ENCODE peak calls at places on chromosomes 6 and 20, in six cellular contexts. G is WTC11, S is A549, C is IMR-90, Q is GM12878, A is SK-N-SH. I is an unnamed sample.

GRCh38 chr20:63946986-63947637 is 9.1 kb downstream of the UCKL1 start:
- DNase-seq in G (no peak), S (no peak), C (no peak), Q (no peak), A (no peak), I (no peak)

GRCh38 chr6:9761220-9761619 is 653.7 kb downstream of the TFAP2A start:
- DNase-seq in G (no peak), S (no peak), C (peak; percentile 9), Q (no peak), A (no peak), I (no peak)

GRCh38 chr6:131721161-131721560 is 10.3 kb upstream of the CTAGE9 start:
- DNase-seq in G (no peak), S (no peak), C (no peak), Q (no peak), A (no peak), I (no peak)

GRCh38 chr20:33825340-33826269 is 14.5 kb downstream of the CHMP4B start:
- DNase-seq in G (no peak), S (no peak), C (no peak), Q (no peak), A (no peak), I (no peak)

GRCh38 chr6:167512926-167513325 is 188.0 kb downstream of the TTLL2 start:
- DNase-seq in G (no peak), S (no peak), C (no peak), Q (no peak), A (no peak), I (no peak)

GRCh38 chr6:154112181-154112809 is 73.3 kb downstream of the OPRM1 start:
- DNase-seq in G (no peak), S (no peak), C (no peak), Q (no peak), A (no peak), I (no peak)

GRCh38 chr20:19812696-19813095 is 54.6 kb downstream of the RIN2 start:
- DNase-seq in G (no peak), S (no peak), C (no peak), Q (no peak), A (no peak), I (no peak)

GRCh38 chr6:82182756-82183155 is 64.8 kb downstream of the IBTK start:
- DNase-seq in G (no peak), S (no peak), C (peak; percentile 70), Q (no peak), A (no peak), I (no peak)

GRCh38 chr6:17385660-17386059 is 7.7 kb upstream of the CAP2 start:
- DNase-seq in G (no peak), S (no peak), C (peak; percentile 85), Q (no peak), A (no peak), I (no peak)

DNA sequence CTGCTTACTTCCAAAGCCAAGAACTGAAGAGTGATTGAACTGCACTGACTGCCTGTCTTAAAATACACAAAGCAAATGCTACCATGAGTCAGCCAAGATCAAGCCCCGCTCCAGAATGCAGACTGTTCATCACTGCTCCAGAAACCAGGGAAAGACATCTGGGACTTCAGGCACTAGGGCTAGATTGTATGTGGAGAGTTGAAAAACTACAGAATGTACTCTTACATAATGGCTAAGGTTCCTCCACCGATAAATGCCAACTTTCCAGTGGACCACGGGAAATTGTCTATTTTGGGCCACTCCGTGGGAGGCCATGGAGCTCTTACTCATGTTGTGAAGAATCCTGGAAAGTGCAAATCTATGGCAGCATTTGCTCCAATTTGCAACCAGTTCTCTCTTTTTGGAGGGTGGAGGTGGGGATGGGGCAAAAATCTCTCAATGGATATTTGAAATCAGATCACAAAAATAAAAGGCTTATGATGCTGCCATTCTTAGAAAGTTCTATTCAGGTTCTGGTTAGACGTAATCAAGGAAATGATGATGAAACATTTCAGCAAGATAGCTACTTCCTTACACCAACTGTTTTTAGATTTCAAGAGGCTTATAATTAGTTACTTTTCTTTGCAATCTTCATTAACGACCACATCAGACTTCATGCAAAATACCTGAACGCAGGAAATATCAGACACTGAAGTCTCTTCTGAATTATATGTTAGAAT is 11.8 kb upstream of the CAP2 start:
- DNase-seq in G (no peak), S (peak; percentile 20), C (peak; percentile 83), Q (no peak), A (no peak), I (no peak)
- TF ChIP-seq USF2 in G (no peak), S (no peak), C (no peak), Q (no peak), A (no peak), I (no peak)

GRCh38 chr6:70398783-70399730 is 14.3 kb upstream of the FAM135A start:
- DNase-seq in G (no peak), S (peak; percentile 92), C (peak; percentile 23), Q (no peak), A (no peak), I (peak; percentile 23)
- TF ChIP-seq USF2 in G (no peak), S (no peak), C (no peak), Q (no peak), A (no peak), I (no peak)

GRCh38 chr6:26345832-26346231 is 19.2 kb upstream of the BTN3A2 start:
- DNase-seq in G (no peak), S (no peak), C (no peak), Q (no peak), A (no peak), I (no peak)

GRCh38 chr6:26340066-26340465 is 24.9 kb upstream of the BTN3A2 start:
- DNase-seq in G (no peak), S (no peak), C (no peak), Q (no peak), A (no peak), I (no peak)

GRCh38 chr6:26344658-26345057 is 20.3 kb upstream of the BTN3A2 start:
- DNase-seq in G (no peak), S (no peak), C (no peak), Q (no peak), A (no peak), I (no peak)

GRCh38 chr6:26339612-26340011 is 25.4 kb upstream of the BTN3A2 start:
- DNase-seq in G (no peak), S (no peak), C (no peak), Q (no peak), A (no peak), I (no peak)

DNA sequence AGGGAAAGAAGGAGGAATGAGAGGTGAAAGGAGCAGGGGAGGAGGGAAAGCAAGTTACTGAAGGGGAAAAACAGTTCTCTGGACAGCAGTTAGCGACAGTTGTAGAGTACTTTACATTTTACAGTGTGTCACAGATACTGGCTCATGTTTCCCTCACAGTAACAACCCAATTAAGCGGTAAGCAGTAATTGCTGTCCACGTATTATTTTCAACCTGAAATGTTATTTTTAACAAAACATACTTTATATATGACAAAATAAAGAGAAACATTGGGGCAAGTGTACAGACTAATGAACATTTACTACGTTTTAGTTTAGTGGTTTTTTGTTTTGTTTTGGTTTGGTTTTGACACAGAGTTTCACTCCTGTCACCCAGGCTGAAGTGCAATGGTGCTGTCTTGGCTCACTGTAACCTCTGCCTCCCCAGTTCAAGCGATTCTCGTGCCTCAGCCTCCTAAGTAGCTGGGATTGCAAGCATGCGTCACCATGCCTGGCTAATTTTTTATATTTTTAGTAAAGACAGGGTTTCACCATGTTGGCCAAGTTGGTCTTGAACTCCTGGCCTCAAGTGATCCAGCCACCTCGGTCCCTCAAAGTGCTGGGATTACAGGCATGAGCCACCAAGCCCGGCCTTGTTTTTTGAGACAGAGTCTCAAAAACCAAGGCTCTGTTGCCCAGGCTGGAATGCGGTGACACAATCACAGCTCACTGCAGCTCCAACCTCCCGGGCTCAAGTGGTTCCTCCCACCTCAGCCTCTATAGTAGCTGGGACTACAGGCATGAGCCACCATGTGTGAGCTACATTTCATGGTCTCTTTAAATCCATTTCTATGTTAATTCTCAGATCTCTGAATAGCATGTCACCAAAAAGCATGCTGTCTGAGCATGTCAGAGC is 22.6 kb upstream of the BTN3A2 start:
- DNase-seq in G (peak; percentile 30), S (peak; percentile 27), C (peak; percentile 55), Q (no peak), A (no peak), I (no peak)
- TF ChIP-seq USF2 in G (no peak), S (no peak), C (no peak), Q (no peak), A (no peak), I (no peak)

DNA sequence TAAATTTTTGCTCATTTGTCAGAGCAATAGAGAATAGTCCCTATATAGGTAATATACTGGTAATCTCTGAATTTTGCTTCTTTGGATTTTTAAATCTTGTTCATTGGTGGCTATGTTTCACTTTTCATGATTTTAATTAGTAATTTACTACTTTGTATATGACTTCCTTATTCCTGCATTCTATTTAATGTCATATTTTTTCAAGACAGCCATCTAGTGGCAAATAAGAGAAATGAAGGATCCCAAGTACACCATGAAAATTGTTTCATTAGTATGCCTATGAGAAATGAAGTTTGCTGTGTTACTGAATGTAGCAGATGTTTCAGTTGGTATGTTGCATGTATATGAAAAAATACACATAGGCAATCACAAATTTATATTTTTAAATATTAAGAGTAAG is 82.4 kb downstream of the ZNF292 start:
- DNase-seq in G (no peak), S (peak; percentile 4), C (peak; percentile 45), Q (no peak), A (peak; percentile 51), I (peak; percentile 14)
- TF ChIP-seq USF2 in G (no peak), S (no peak), C (no peak), Q (no peak), A (no peak), I (no peak)

DNA sequence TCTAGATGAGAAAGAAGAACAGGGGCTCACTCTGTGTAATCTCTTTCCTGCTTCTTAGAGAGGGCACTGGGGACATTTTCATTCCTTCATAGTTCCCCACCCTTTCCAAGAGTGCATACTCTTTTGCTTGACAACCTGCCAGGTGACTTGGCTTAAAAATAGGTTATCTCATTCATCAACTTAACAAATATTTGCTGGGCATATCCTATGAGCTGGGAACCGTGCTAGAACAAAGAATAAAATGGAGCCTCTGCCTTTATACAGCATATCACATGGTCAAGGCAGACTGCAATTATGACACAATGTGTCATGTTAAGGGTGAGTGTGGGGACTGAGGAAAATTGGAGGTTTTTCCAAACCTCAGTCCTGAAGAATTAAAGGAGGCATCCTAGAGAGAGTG is 209.8 kb upstream of the FOXA2 start:
- DNase-seq in G (no peak), S (peak; percentile 80), C (no peak), Q (no peak), A (no peak), I (no peak)
- TF ChIP-seq USF2 in G (no peak), S (no peak), C (no peak), Q (no peak), A (no peak), I (no peak)

GRCh38 chr20:51698252-51698651 is 69.9 kb downstream of the ATP9A start:
- DNase-seq in G (no peak), S (no peak), C (no peak), Q (no peak), A (no peak), I (no peak)

GRCh38 chr20:51696304-51697118 is 71.7 kb downstream of the ATP9A start:
- DNase-seq in G (no peak), S (no peak), C (no peak), Q (no peak), A (peak; percentile 65), I (no peak)

GRCh38 chr20:51700809-51701285 is 67.3 kb downstream of the ATP9A start:
- DNase-seq in G (peak; percentile 35), S (peak; percentile 74), C (peak; percentile 45), Q (no peak), A (peak; percentile 59), I (peak; percentile 40)

GRCh38 chr20:51695574-51696303 is 72.5 kb downstream of the ATP9A start:
- DNase-seq in G (no peak), S (peak; percentile 46), C (peak; percentile 93), Q (no peak), A (peak; percentile 81), I (no peak)

GRCh38 chr20:51697119-51697826 is 70.9 kb downstream of the ATP9A start:
- DNase-seq in G (no peak), S (no peak), C (peak; percentile 31), Q (no peak), A (no peak), I (no peak)
- TF ChIP-seq USF2 in G (no peak), S (no peak), C (no peak), Q (no peak), A (no peak), I (no peak)

I was measured in K562.